ENCODE peak calls at places on chromosome 19, in ten cellular contexts. J is CD4-positive, CD25-positive, alpha-beta regulatory T cell; Y is heart left ventricle; U is body of pancreas; S is right lobe of liver; N is DND-41; B is naive thymus-derived CD4-positive, alpha-beta T cell; W is psoas muscle; C is GM12878; G is heart right ventricle. X is an unnamed sample. For H3K27me3, the result is how much of the 10 kb centered on the place peaks cover.

GRCh38 chr19:18587962-18588610 is 512 bp upstream of the REX1BD start:
- ATAC-seq in J (peak), Y (no peak), U (peak), S (no peak), N (no peak), B (peak), W (peak), C (no peak), G (peak), X (peak)

GRCh38 chr19:23075031-23075733 is 41.6 kb upstream of the ZNF730 start:
- ATAC-seq in J (no peak), Y (peak), U (peak), S (peak), N (peak), B (peak), W (no peak), C (no peak), G (peak), X (peak)

GRCh38 chr19:54136086-54136863 is 1.3 kb upstream of the CNOT3 start:
- ATAC-seq in J (no peak), Y (no peak), U (no peak), S (peak), N (no peak), B (no peak), W (no peak), C (no peak), G (no peak), X (no peak)

GRCh38 chr19:2723747-2724146 is 2.6 kb upstream of the DIRAS1 start:
- ATAC-seq in J (no peak), Y (no peak), U (no peak), S (no peak), N (no peak), B (no peak), W (no peak), C (no peak), G (no peak), X (no peak)

GRCh38 chr19:804419-805160 is 7.3 kb downstream of the PTBP1 start:
- ATAC-seq in J (no peak), Y (no peak), U (no peak), S (no peak), N (no peak), B (no peak), W (no peak), C (no peak), G (no peak), X (no peak)

GRCh38 chr19:58098682-58098998 is 609 bp upstream of the ZSCAN18 start:
- ATAC-seq in J (no peak), Y (no peak), U (no peak), S (no peak), N (no peak), B (no peak), W (no peak), C (no peak), G (no peak), X (no peak)

GRCh38 chr19:670609-671075 is 5.5 kb upstream of the FSTL3 start:
- ATAC-seq in J (no peak), Y (no peak), U (no peak), S (no peak), N (peak), B (no peak), W (no peak), C (peak), G (no peak), X (no peak)

GRCh38 chr19:6707011-6707657 is 13.3 kb downstream of the C3 start:
- ATAC-seq in J (no peak), Y (no peak), U (no peak), S (peak), N (no peak), B (no peak), W (no peak), C (no peak), G (no peak), X (no peak)

DNA sequence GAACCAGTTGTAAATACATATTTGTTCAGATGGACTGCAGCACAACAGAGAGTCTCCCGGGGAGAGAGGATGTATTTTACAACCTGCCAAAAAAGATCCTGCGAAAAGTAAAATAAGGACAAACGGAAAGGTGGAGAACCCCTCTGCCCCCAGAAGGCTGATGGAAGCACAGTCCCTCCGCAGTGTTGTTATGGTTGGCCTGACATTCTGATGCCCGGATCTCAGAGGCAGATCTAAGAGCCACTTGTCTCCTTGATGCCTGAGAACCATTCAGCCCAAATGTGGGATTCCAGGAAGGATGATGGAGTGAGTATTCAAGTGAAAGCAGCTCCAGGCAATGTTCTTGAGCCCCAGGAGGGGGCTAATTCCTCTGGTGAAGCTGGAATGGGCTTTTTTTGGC is 458.7 kb downstream of the ZNF536 start:
- ATAC-seq in J (no peak), Y (no peak), U (no peak), S (no peak), N (no peak), B (no peak), W (no peak), C (no peak), G (no peak), X (no peak)
- H3K27me3 ChIP-seq in J (under half), Y (under half), U (under half), S (under half), N (under half), B (under half), W (under half), C (under half), G (under half), X (under half)

GRCh38 chr19:49932041-49932451 is 2.7 kb upstream of the NUP62 start:
- ATAC-seq in J (no peak), Y (no peak), U (no peak), S (no peak), N (no peak), B (no peak), W (no peak), C (no peak), G (no peak), X (no peak)
- H3K27me3 ChIP-seq in J (under half), Y (under half), U (under half), S (under half), N (under half), B (under half), W (under half), C (under half), G (under half), X (under half)

GRCh38 chr19:35502751-35503150 is 10.7 kb downstream of the DMKN start:
- ATAC-seq in J (no peak), Y (peak), U (no peak), S (no peak), N (no peak), B (no peak), W (no peak), C (no peak), G (peak), X (no peak)
- H3K27me3 ChIP-seq in J (under half), Y (under half), U (under half), S (under half), N (under half), B (under half), W (under half), C (under half), G (under half), X (under half)

GRCh38 chr19:55141696-55142095 is 7.3 kb downstream of the TNNT1 start:
- ATAC-seq in J (no peak), Y (no peak), U (no peak), S (no peak), N (no peak), B (no peak), W (peak), C (no peak), G (no peak), X (no peak)
- H3K27me3 ChIP-seq in J (under half), Y (half or more), U (under half), S (under half), N (under half), B (under half), W (under half), C (under half), G (half or more), X (half or more)

GRCh38 chr19:10295847-10296591 is 6.3 kb downstream of the ICAM5 start:
- ATAC-seq in J (no peak), Y (no peak), U (no peak), S (no peak), N (no peak), B (no peak), W (no peak), C (no peak), G (no peak), X (no peak)
- H3K27me3 ChIP-seq in J (under half), Y (half or more), U (under half), S (under half), N (under half), B (under half), W (under half), C (under half), G (half or more), X (half or more)

GRCh38 chr19:39409207-39409885 is 2.7 kb downstream of the ZFP36 start:
- ATAC-seq in J (no peak), Y (peak), U (peak), S (peak), N (no peak), B (peak), W (peak), C (peak), G (peak), X (peak)
- H3K27me3 ChIP-seq in J (under half), Y (under half), U (under half), S (under half), N (under half), B (under half), W (under half), C (under half), G (under half), X (under half)

GRCh38 chr19:31541396-31541795 is 192.2 kb upstream of the TSHZ3 start:
- ATAC-seq in J (no peak), Y (no peak), U (no peak), S (no peak), N (no peak), B (no peak), W (no peak), C (no peak), G (no peak), X (no peak)

GRCh38 chr19:31543456-31543855 is 194.2 kb upstream of the TSHZ3 start:
- ATAC-seq in J (no peak), Y (no peak), U (no peak), S (no peak), N (no peak), B (no peak), W (no peak), C (no peak), G (no peak), X (no peak)

GRCh38 chr19:31548941-31549340 is 199.7 kb upstream of the TSHZ3 start:
- ATAC-seq in J (no peak), Y (no peak), U (no peak), S (peak), N (no peak), B (no peak), W (no peak), C (no peak), G (no peak), X (no peak)

GRCh38 chr19:31545766-31546165 is 196.5 kb upstream of the TSHZ3 start:
- ATAC-seq in J (no peak), Y (no peak), U (no peak), S (no peak), N (no peak), B (no peak), W (no peak), C (no peak), G (no peak), X (no peak)

DNA sequence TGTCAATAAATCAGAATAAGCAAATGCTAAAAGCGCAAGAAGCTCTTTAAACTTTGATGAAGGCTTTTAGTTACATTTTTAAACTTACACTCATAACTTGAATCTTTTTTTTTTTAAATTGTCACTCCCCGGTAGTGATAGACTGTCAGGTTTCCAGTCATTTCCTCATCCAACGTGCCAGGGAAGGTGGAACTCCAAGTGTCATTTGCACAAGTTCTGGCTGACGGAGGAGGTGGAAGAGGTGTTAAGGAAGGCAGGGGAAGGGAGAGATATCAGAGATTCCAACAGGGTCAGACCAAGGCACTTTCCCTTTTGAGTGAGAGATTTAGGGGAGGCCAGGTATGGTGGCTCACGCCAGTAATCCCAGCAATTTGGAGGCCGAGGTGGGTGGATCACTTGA is 197.3 kb upstream of the TSHZ3 start:
- ATAC-seq in J (no peak), Y (no peak), U (no peak), S (no peak), N (no peak), B (no peak), W (no peak), C (no peak), G (no peak), X (no peak)
- H3K27me3 ChIP-seq in J (under half), Y (under half), U (under half), S (under half), N (under half), B (under half), W (under half), C (under half), G (under half), X (under half)

GRCh38 chr19:41922220-41922576 is 6.1 kb downstream of the ERFL start:
- ATAC-seq in J (no peak), Y (no peak), U (no peak), S (no peak), N (no peak), B (no peak), W (no peak), C (no peak), G (no peak), X (no peak)

GRCh38 chr19:41922585-41922984 is 5.7 kb downstream of the ERFL start:
- ATAC-seq in J (no peak), Y (no peak), U (no peak), S (no peak), N (no peak), B (no peak), W (no peak), C (no peak), G (no peak), X (no peak)

GRCh38 chr19:41919948-41920712 is 8.1 kb downstream of the ERFL start:
- ATAC-seq in J (no peak), Y (no peak), U (no peak), S (no peak), N (no peak), B (no peak), W (no peak), C (no peak), G (no peak), X (no peak)

GRCh38 chr19:41920878-41921277 is 7.4 kb downstream of the ERFL start:
- ATAC-seq in J (no peak), Y (no peak), U (no peak), S (no peak), N (no peak), B (no peak), W (no peak), C (peak), G (no peak), X (no peak)

GRCh38 chr19:41921280-41922219 is 6.7 kb downstream of the ERFL start:
- ATAC-seq in J (no peak), Y (no peak), U (no peak), S (no peak), N (no peak), B (no peak), W (no peak), C (peak), G (no peak), X (no peak)
- H3K27me3 ChIP-seq in J (under half), Y (half or more), U (under half), S (under half), N (under half), B (under half), W (under half), C (under half), G (half or more), X (half or more)

X was measured in gastroesophageal sphincter.